ENCODE peak calls at places on chromosome 21, in nine cellular contexts. V is activated naive CD8-positive, alpha-beta T cell treated with anti-CD3 and anti-CD28 coated beads, Interleukin-2, amount 50 U/mL, for 24 hours; J is right lobe of liver; O is frontal cortex; B is endothelial cell; E is glutamatergic neuron; D is right atrium auricular region; L is stimulated activated CD4-positive, alpha-beta T cell treated with anti-CD3 and anti-CD28 coated beads, Interleukin-12 subunit alpha, Interleukin-12 subunit beta, amount 100 ng/mL, for 48 hours; T is central memory CD4-positive, alpha-beta T cell. Q is an unnamed sample.

GRCh38 chr21:31088196-31088751 is 50.0 kb upstream of the KRTAP19-8 start:
- DNase-seq in D (no peak), T (no peak), V (no peak), O (no peak), B (no peak), L (no peak), J (no peak), E (no peak), Q (no peak)

GRCh38 chr21:39712976-39713375 is 32.0 kb upstream of the IGSF5 start:
- DNase-seq in B (no peak), J (no peak), V (no peak), L (no peak), D (no peak), E (no peak), T (no peak), O (no peak), Q (no peak)

GRCh38 chr21:31870472-31870871 is 2.3 kb upstream of the HUNK start:
- DNase-seq in D (no peak), E (no peak), T (no peak), L (no peak), O (no peak), J (no peak), B (no peak), V (no peak), Q (no peak)

GRCh38 chr21:35386491-35387079 is 337.5 kb upstream of the RUNX1 start:
- DNase-seq in B (no peak), O (no peak), V (no peak), L (no peak), J (no peak), D (no peak), E (no peak), T (no peak), Q (no peak)

GRCh38 chr21:35855463-35855862 is 204.9 kb downstream of the SETD4 start:
- DNase-seq in E (no peak), B (no peak), O (no peak), L (no peak), V (no peak), T (no peak), J (no peak), D (no peak), Q (no peak)

GRCh38 chr21:18545908-18546307 is 142.3 kb upstream of the TMPRSS15 start:
- DNase-seq in E (no peak), O (no peak), T (no peak), V (no peak), J (no peak), B (no peak), D (no peak), L (no peak), Q (no peak)

GRCh38 chr21:34004984-34005383 is 68.4 kb upstream of the MRPS6 start:
- DNase-seq in L (no peak), T (no peak), O (no peak), D (no peak), B (no peak), V (no peak), J (no peak), E (no peak), Q (no peak)

GRCh38 chr21:37700641-37701202 is 215.5 kb downstream of the KCNJ6 start:
- DNase-seq in L (no peak), T (no peak), B (peak), V (peak), D (no peak), J (no peak), O (no peak), E (peak), Q (peak)

GRCh38 chr21:37208056-37208705 is 59.0 kb downstream of the VPS26C start:
- DNase-seq in T (no peak), V (peak), O (no peak), E (peak), J (peak), L (no peak), D (peak), B (no peak), Q (no peak)

GRCh38 chr21:45279446-45280177 is 8.1 kb downstream of the POFUT2 start:
- DNase-seq in T (no peak), B (no peak), D (no peak), L (no peak), E (no peak), V (no peak), J (no peak), O (no peak), Q (no peak)

Q was measured in T47D.